ENCODE peak calls at places on chromosomes 7 and 10, in six cellular contexts. J is cardiac fibroblast, U is AG04450, I is OCI-LY7, S is colonic mucosa, D is aorta. Y is an unnamed sample.

GRCh38 chr10:45235823-45236222 is 79.6 kb downstream of the OR13A1 start:
- DNase-seq in S (no peak), I (no peak), D (no peak), U (no peak), J (peak), Y (no peak)

GRCh38 chr10:62492012-62492869 is 118.1 kb downstream of the ZNF365 start:
- DNase-seq in J (peak), U (no peak), D (no peak), I (peak), S (no peak), Y (no peak)

GRCh38 chr7:46424934-46425333 is 503.9 kb upstream of the IGFBP3 start:
- DNase-seq in S (no peak), I (no peak), D (no peak), U (no peak), J (no peak), Y (no peak)

GRCh38 chr10:116684781-116685180 is 57.6 kb downstream of the HSPA12A start:
- DNase-seq in D (no peak), I (no peak), U (no peak), J (no peak), S (no peak), Y (no peak)

GRCh38 chr10:27742926-27743735 is 2.5 kb downstream of the MKX start:
- DNase-seq in I (no peak), D (peak), J (peak), S (peak), U (no peak), Y (peak)

GRCh38 chr7:66164356-66164755 is 40.8 kb upstream of the TPST1 start:
- DNase-seq in U (no peak), J (no peak), I (no peak), D (no peak), S (no peak), Y (no peak)

GRCh38 chr7:92836489-92837213 is at the start of gene CDK6:
- DNase-seq in U (no peak), S (peak), I (peak), J (peak), D (peak), Y (peak)

GRCh38 chr10:133127291-133128125 is 32.5 kb upstream of the KNDC1 start:
- DNase-seq in U (no peak), J (no peak), D (no peak), S (peak), I (peak), Y (peak)

GRCh38 chr7:77979219-77979618 is 180.6 kb downstream of the PHTF2 start:
- DNase-seq in U (no peak), D (no peak), J (no peak), S (no peak), I (no peak), Y (no peak)

GRCh38 chr10:61318429-61318828 is 134.8 kb downstream of the TMEM26 start:
- DNase-seq in S (no peak), U (no peak), J (no peak), D (no peak), I (no peak), Y (no peak)

GRCh38 chr10:3647074-3647473 is 137.9 kb downstream of the KLF6 start:
- DNase-seq in I (no peak), U (no peak), D (no peak), J (no peak), S (no peak), Y (no peak)
- H3K4me3 ChIP-seq in I (no peak), U (no peak), D (no peak), J (no peak), S (no peak), Y (no peak)

GRCh38 chr10:11886138-11886474 is 63.0 kb downstream of the PROSER2 start:
- DNase-seq in S (no peak), J (no peak), I (no peak), D (no peak), U (no peak), Y (no peak)
- H3K4me3 ChIP-seq in S (no peak), J (no peak), I (no peak), D (no peak), U (no peak), Y (no peak)

DNA sequence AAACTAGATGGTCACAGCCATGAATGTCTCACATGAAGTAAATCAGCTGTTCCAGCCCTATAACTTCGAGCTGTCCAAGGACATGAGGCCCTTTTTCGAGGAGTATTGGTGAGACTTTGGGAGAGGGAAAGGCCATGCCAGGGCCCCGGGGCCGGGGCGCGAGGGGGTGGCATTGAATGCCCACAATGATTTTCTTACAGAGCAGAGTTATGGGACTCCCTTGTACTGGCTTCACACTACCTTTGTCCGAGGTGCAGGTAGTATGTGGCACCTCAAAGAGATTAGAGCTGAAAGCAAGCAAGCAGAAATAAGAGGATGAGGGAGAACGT is 407 bp downstream of the ELOVL3 start:
- DNase-seq in J (no peak), I (no peak), D (peak), S (no peak), U (no peak), Y (no peak)
- H3K4me3 ChIP-seq in J (peak), I (peak), D (no peak), S (peak), U (peak), Y (peak)

GRCh38 chr10:110569120-110569519 is 1.6 kb downstream of the SMC3 start:
- DNase-seq in I (no peak), D (no peak), U (no peak), S (no peak), J (no peak), Y (no peak)
- H3K4me3 ChIP-seq in I (peak), D (no peak), U (peak), S (no peak), J (peak), Y (no peak)

DNA sequence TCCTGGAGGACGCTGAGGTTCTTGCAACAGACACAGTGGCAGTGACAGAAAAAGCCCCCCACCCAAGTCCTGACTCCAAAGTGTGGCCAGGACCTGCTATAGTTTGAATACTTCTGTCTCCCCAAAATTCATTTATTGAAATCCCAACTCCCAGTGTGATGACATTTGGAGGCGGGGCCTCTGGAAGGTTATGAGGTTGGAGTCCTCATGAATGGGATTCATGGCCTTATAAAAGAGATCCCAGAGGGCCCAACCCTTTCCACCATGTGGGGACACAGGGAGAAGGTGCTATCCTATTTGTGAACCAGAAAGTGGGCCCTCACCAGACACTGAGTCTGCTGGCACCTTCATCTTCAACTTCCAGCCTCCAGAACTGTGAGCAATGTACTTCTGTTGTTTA is 18.3 kb downstream of the ANXA11 start:
- DNase-seq in I (no peak), J (no peak), S (peak), D (no peak), U (no peak), Y (no peak)
- H3K4me3 ChIP-seq in I (peak), J (no peak), S (no peak), D (no peak), U (no peak), Y (peak)

GRCh38 chr10:117740696-117741222 is 198.2 kb downstream of the EMX2 start:
- DNase-seq in J (no peak), D (no peak), I (no peak), S (no peak), U (no peak), Y (no peak)

GRCh38 chr10:117736655-117737054 is 194.1 kb downstream of the EMX2 start:
- DNase-seq in I (no peak), J (no peak), U (no peak), S (no peak), D (no peak), Y (no peak)

GRCh38 chr10:117740088-117740487 is 197.5 kb downstream of the EMX2 start:
- DNase-seq in S (no peak), D (no peak), U (no peak), I (no peak), J (no peak), Y (no peak)

GRCh38 chr10:117729156-117729555 is 186.6 kb downstream of the EMX2 start:
- DNase-seq in D (no peak), S (no peak), U (no peak), I (no peak), J (no peak), Y (no peak)

GRCh38 chr10:117734626-117735405 is 192.3 kb downstream of the EMX2 start:
- DNase-seq in J (no peak), I (no peak), D (no peak), U (no peak), S (no peak), Y (no peak)
- H3K4me3 ChIP-seq in J (no peak), I (no peak), D (no peak), U (no peak), S (no peak), Y (no peak)

GRCh38 chr10:31133628-31134302 is 102.1 kb upstream of the ZNF438 start:
- DNase-seq in U (no peak), D (peak), I (peak), J (peak), S (peak), Y (peak)
- H3K4me3 ChIP-seq in U (peak), D (peak), I (peak), J (peak), S (peak), Y (peak)

GRCh38 chr7:29883462-29884398 is 77.4 kb downstream of the WIPF3 start:
- DNase-seq in J (no peak), U (no peak), S (peak), D (peak), I (no peak), Y (no peak)
- H3K4me3 ChIP-seq in J (no peak), U (no peak), S (peak), D (peak), I (no peak), Y (no peak)